ENCODE peak calls at places on chromosome 7, in four cellular contexts. One of them, this sample, is unnamed.

GRCh38 chr7:28732037-28732869 is 225.9 kb downstream of the TRIL start:
- DNase-seq in WTC11: no peak
- DNase-seq in HepG2: no peak
- DNase-seq in GM12878: no peak
- DNase-seq in this sample: no peak

GRCh38 chr7:130352335-130353074 is 7.9 kb downstream of the CPA5 start:
- DNase-seq in WTC11: no peak
- DNase-seq in HepG2: no peak
- DNase-seq in GM12878: no peak
- DNase-seq in this sample: no peak

GRCh38 chr7:27188666-27189559 is 3.9 kb upstream of the HOXA11 start:
- DNase-seq in WTC11: peak; percentile 49
- DNase-seq in HepG2: no peak
- DNase-seq in GM12878: no peak
- DNase-seq in this sample: no peak

GRCh38 chr7:7257899-7258692 is 75.8 kb downstream of the C1GALT1 start:
- DNase-seq in WTC11: no peak
- DNase-seq in HepG2: no peak
- DNase-seq in GM12878: peak; percentile 86
- DNase-seq in this sample: no peak

GRCh38 chr7:147999962-148000361 is 590.6 kb upstream of the C7orf33 start:
- DNase-seq in WTC11: no peak
- DNase-seq in HepG2: no peak
- DNase-seq in GM12878: no peak
- DNase-seq in this sample: no peak

GRCh38 chr7:136874393-136875032 is 6.1 kb downstream of the CHRM2 start:
- DNase-seq in WTC11: no peak
- DNase-seq in HepG2: peak; percentile 20
- DNase-seq in GM12878: no peak
- DNase-seq in this sample: peak; percentile 57

GRCh38 chr7:42337225-42337905 is 100.4 kb upstream of the GLI3 start:
- DNase-seq in WTC11: no peak
- DNase-seq in HepG2: no peak
- DNase-seq in GM12878: no peak
- DNase-seq in this sample: no peak

GRCh38 chr7:27064681-27065080 is 31.1 kb downstream of the HOXA1 start:
- DNase-seq in WTC11: no peak
- DNase-seq in HepG2: no peak
- DNase-seq in GM12878: no peak
- DNase-seq in this sample: no peak

GRCh38 chr7:34136698-34137097 is 231.4 kb downstream of the BMPER start:
- DNase-seq in WTC11: no peak
- DNase-seq in HepG2: no peak
- DNase-seq in GM12878: no peak
- DNase-seq in this sample: no peak

GRCh38 chr7:11203688-11204087 is 230.0 kb downstream of the PHF14 start:
- DNase-seq in WTC11: no peak
- DNase-seq in HepG2: no peak
- DNase-seq in GM12878: no peak
- DNase-seq in this sample: no peak

GRCh38 chr7:17472939-17473338 is 174.5 kb downstream of the AHR start:
- DNase-seq in WTC11: no peak
- DNase-seq in HepG2: no peak
- DNase-seq in GM12878: no peak
- DNase-seq in this sample: no peak

GRCh38 chr7:117202511-117202910 is 120.3 kb downstream of the WNT2 start:
- DNase-seq in WTC11: no peak
- DNase-seq in HepG2: no peak
- DNase-seq in GM12878: no peak
- DNase-seq in this sample: no peak

DNA sequence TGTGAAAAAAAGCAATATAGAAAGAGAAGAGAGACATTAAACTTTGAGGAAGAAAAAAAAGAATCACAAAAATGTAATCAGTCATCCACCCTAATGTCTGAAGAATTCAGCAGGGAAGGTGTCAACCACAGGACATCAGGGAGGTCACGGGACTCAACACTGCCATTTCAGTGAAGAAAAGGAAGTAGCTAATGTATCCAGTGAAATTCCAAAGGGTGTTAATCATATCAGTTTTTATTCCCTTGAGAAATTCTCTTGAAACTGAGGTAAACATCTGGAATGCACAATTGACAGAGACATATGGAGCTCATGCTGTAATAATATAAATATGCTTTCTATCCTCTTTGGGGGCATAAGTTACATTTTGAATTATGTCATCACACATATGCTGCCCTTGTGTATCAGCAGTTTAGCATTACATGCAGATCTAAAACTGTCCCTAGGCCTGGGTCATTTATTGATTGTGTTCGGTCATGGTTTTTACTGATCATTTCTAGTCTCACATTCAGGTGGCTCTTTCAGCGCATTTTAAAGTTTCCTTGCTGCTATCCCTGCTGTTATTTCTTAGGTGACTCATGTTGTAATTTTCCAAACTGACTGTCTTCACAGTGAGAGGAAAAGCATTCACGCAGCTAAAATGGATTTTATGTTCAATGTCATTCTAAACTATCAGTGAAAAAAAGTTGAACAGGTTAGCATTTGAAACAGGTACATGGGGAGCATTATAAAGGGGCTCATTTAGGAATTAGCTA is 273.9 kb downstream of the TSPAN12 start:
- DNase-seq in WTC11: no peak
- DNase-seq in HepG2: no peak
- DNase-seq in GM12878: no peak
- DNase-seq in this sample: no peak
- TF ChIP-seq ETV6 in WTC11: no peak
- TF ChIP-seq ETV6 in HepG2: no peak
- TF ChIP-seq ETV6 in GM12878: no peak
- TF ChIP-seq ETV6 in this sample: no peak

GRCh38 chr7:2520808-2521146 is 1.2 kb downstream of the LFNG start:
- DNase-seq in WTC11: no peak
- DNase-seq in HepG2: no peak
- DNase-seq in GM12878: no peak
- DNase-seq in this sample: no peak

GRCh38 chr7:2521341-2521745 is 1.8 kb downstream of the LFNG start:
- DNase-seq in WTC11: no peak
- DNase-seq in HepG2: no peak
- DNase-seq in GM12878: no peak
- DNase-seq in this sample: no peak

GRCh38 chr7:2523461-2523905 is 3.9 kb downstream of the LFNG start:
- DNase-seq in WTC11: peak; percentile 60
- DNase-seq in HepG2: no peak
- DNase-seq in GM12878: no peak
- DNase-seq in this sample: no peak

GRCh38 chr7:2522780-2523433 is 3.3 kb downstream of the LFNG start:
- DNase-seq in WTC11: no peak
- DNase-seq in HepG2: peak; percentile 71
- DNase-seq in GM12878: no peak
- DNase-seq in this sample: no peak

GRCh38 chr7:2521952-2522591 is 2.5 kb downstream of the LFNG start:
- DNase-seq in WTC11: no peak
- DNase-seq in HepG2: no peak
- DNase-seq in GM12878: no peak
- DNase-seq in this sample: no peak
- TF ChIP-seq ETV6 in WTC11: no peak
- TF ChIP-seq ETV6 in HepG2: no peak
- TF ChIP-seq ETV6 in GM12878: no peak
- TF ChIP-seq ETV6 in this sample: no peak

GRCh38 chr7:140330595-140330994 is 67.7 kb downstream of the SLC37A3 start:
- DNase-seq in WTC11: no peak
- DNase-seq in HepG2: no peak
- DNase-seq in GM12878: no peak
- DNase-seq in this sample: no peak

GRCh38 chr7:140330128-140330527 is 68.2 kb downstream of the SLC37A3 start:
- DNase-seq in WTC11: no peak
- DNase-seq in HepG2: no peak
- DNase-seq in GM12878: no peak
- DNase-seq in this sample: no peak

GRCh38 chr7:140334341-140335057 is 63.8 kb downstream of the SLC37A3 start:
- DNase-seq in WTC11: no peak
- DNase-seq in HepG2: no peak
- DNase-seq in GM12878: no peak
- DNase-seq in this sample: no peak

GRCh38 chr7:140327261-140327661 is 71.1 kb downstream of the SLC37A3 start:
- DNase-seq in WTC11: no peak
- DNase-seq in HepG2: no peak
- DNase-seq in GM12878: no peak
- DNase-seq in this sample: no peak

DNA sequence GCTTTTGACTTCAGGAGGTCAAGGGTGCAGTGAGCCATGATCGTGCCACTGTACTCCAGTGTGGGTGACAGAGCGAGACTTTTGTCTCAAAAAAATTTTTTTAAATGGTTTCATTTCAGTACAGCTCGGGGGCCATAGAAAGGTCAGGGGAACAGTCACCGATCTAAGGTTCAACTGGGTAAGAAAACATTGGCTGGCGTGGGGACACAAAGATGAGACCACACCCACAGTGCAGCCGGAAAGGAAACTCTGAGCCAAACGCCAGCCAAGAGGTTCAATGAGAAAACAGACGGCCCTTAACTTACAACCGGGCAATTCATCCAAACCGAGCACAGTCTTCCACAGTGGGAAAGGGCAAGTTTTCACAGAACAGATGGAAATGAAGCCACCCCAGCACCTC is 65.1 kb downstream of the SLC37A3 start:
- DNase-seq in WTC11: no peak
- DNase-seq in HepG2: no peak
- DNase-seq in GM12878: no peak
- DNase-seq in this sample: no peak
- TF ChIP-seq ETV6 in WTC11: no peak
- TF ChIP-seq ETV6 in HepG2: no peak
- TF ChIP-seq ETV6 in GM12878: no peak
- TF ChIP-seq ETV6 in this sample: no peak

GRCh38 chr7:141073641-141074161 is at the start of gene TMEM178B:
- DNase-seq in WTC11: no peak
- DNase-seq in HepG2: no peak
- DNase-seq in GM12878: no peak
- DNase-seq in this sample: no peak
- TF ChIP-seq ETV6 in WTC11: no peak
- TF ChIP-seq ETV6 in HepG2: no peak
- TF ChIP-seq ETV6 in GM12878: no peak
- TF ChIP-seq ETV6 in this sample: no peak

DNA sequence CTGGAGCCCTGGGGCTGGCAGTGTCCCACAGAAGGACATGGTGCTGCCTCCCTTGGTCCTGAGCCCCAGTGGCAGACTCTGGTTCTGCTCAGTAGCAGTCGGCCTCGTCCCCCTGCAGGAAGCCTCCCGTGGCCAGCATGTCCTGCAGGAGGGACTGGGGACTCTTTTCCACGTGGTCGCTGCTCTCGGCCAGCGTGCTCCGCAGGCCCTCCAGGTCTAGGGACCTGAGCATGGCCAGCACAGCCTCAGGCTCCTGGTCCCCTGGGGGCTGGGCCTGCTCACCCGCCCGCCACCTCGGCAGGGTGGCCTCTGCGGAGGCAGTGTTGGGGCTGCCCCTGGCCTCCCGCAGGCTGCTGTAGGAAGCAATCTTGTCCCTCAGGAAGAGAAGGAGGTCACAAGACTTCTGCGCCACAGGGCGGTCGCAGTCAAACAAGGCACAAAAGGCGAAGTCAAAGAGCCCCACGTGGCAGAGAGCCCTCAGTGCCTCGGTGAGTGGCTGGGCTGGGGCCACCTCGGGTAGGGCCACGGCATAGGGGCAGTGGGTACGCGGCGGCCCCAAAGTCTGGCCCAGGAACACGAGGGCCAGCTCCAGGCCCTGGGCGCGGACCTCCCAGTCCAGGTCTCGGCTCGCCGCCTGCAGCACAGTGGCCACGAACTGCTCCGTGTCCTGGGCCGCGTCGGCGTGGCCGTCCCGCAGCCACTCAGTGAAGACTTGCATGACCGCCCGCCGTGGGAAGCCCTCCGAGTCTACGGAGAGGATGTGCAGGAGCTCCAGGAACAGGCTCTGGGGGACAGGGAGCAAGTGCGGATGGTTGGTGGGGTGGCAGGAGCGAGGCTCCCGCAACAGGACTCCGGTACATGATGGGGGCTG is 17.1 kb downstream of the BRAT1 start:
- DNase-seq in WTC11: no peak
- DNase-seq in HepG2: no peak
- DNase-seq in GM12878: no peak
- DNase-seq in this sample: no peak
- TF ChIP-seq ETV6 in WTC11: no peak
- TF ChIP-seq ETV6 in HepG2: no peak
- TF ChIP-seq ETV6 in GM12878: no peak
- TF ChIP-seq ETV6 in this sample: no peak

GRCh38 chr7:13980474-13980873 is 9.0 kb downstream of the ETV1 start:
- DNase-seq in WTC11: no peak
- DNase-seq in HepG2: no peak
- DNase-seq in GM12878: no peak
- DNase-seq in this sample: peak; percentile 25
- TF ChIP-seq ETV6 in WTC11: no peak
- TF ChIP-seq ETV6 in HepG2: no peak
- TF ChIP-seq ETV6 in GM12878: no peak
- TF ChIP-seq ETV6 in this sample: no peak